ENCODE peak calls at places on chromosome 10, in seven cellular contexts. E, X, P, W, Q, M and B are unnamed samples.

GRCh38 chr10:128049226-128050010 is 76.8 kb downstream of the MKI67 start:
- DNase-seq in X (no peak), W (no peak), E (no peak), Q (no peak), P (no peak), M (peak; percentile 44), B (no peak)

GRCh38 chr10:78781991-78782390 is 286.8 kb upstream of the ZMIZ1 start:
- DNase-seq in X (no peak), Q (no peak), W (no peak), E (no peak), M (no peak), P (no peak), B (no peak)

GRCh38 chr10:132264966-132265877 is 42.5 kb downstream of the STK32C start:
- DNase-seq in X (no peak), Q (no peak), E (no peak), P (no peak), W (no peak), M (peak; percentile 40), B (no peak)

GRCh38 chr10:61588770-61589211 is 73.9 kb upstream of the CABCOCO1 start:
- DNase-seq in E (no peak), X (no peak), P (no peak), W (peak; percentile 4), Q (no peak), M (no peak), B (peak; percentile 86)

GRCh38 chr10:90179696-90180407 is 478.5 kb downstream of the KIF20B start:
- DNase-seq in Q (no peak), P (no peak), W (peak; percentile 43), M (no peak), E (no peak), X (no peak), B (no peak)

GRCh38 chr10:21526952-21527633 is 1.6 kb upstream of the SKIDA1 start:
- DNase-seq in M (peak; percentile 85), Q (peak; percentile 30), X (peak; percentile 86), P (no peak), E (peak; percentile 57), W (peak; percentile 69), B (peak; percentile 43)

GRCh38 chr10:42149722-42150427 is 488.5 kb downstream of the ZNF33B start:
- DNase-seq in X (no peak), P (no peak), M (no peak), Q (no peak), E (no peak), W (no peak), B (no peak)

GRCh38 chr10:71578069-71578468 is 141.5 kb downstream of the C10orf105 start:
- DNase-seq in X (peak; percentile 49), Q (no peak), E (no peak), W (no peak), P (no peak), M (no peak), B (no peak)

GRCh38 chr10:130423455-130424305 is 287.5 kb downstream of the GLRX3 start:
- DNase-seq in M (no peak), Q (no peak), X (no peak), P (no peak), E (no peak), W (no peak), B (no peak)

GRCh38 chr10:123266981-123267380 is 112.8 kb downstream of the BUB3 start:
- DNase-seq in X (no peak), M (no peak), Q (no peak), E (no peak), P (no peak), W (peak; percentile 58), B (no peak)

GRCh38 chr10:74750848-74751274 is 75.5 kb upstream of the KAT6B start:
- DNase-seq in E (no peak), Q (peak; percentile 13), W (no peak), M (no peak), X (no peak), P (no peak), B (no peak)

GRCh38 chr10:87868277-87868676 is 4.9 kb downstream of the PTEN start:
- DNase-seq in P (no peak), M (no peak), E (no peak), X (no peak), Q (no peak), W (no peak), B (no peak)

GRCh38 chr10:45432113-45432512 is 58.1 kb downstream of the ALOX5 start:
- DNase-seq in W (no peak), M (no peak), X (no peak), P (no peak), Q (no peak), E (no peak), B (no peak)

GRCh38 chr10:3720228-3721019 is 64.6 kb downstream of the KLF6 start:
- DNase-seq in E (no peak), M (peak; percentile 80), P (no peak), X (peak; percentile 73), Q (no peak), W (peak; percentile 22), B (no peak)

GRCh38 chr10:100802607-100803006 is 57.2 kb downstream of the PAX2 start:
- DNase-seq in M (no peak), W (no peak), Q (no peak), X (peak; percentile 33), P (no peak), E (no peak), B (no peak)

GRCh38 chr10:31034041-31034918 is 2.6 kb upstream of the ZNF438 start:
- DNase-seq in X (no peak), W (peak; percentile 84), E (no peak), P (no peak), Q (no peak), M (no peak), B (no peak)

GRCh38 chr10:70115948-70116682 is 16.5 kb downstream of the AIFM2 start:
- DNase-seq in M (no peak), X (no peak), E (peak; percentile 67), P (peak; percentile 64), W (peak; percentile 60), Q (peak; percentile 68), B (peak; percentile 60)

GRCh38 chr10:124628676-124629021 is 115.5 kb downstream of the FAM53B start:
- DNase-seq in M (no peak), E (no peak), Q (no peak), P (no peak), X (no peak), W (no peak), B (no peak)